ENCODE peak calls at places on chromosomes 6 and 20, in five cellular contexts. One of them, this sample, is unnamed.

GRCh38 chr6:156464100-156464878 is 312.9 kb upstream of the ARID1B start:
- DNase-seq in fibroblast of lung: no peak
- DNase-seq in astrocyte of the spinal cord: no peak
- DNase-seq in foreskin fibroblast: no peak
- DNase-seq in nephron progenitor cell: no peak
- DNase-seq in this sample: no peak

GRCh38 chr20:57881466-57882405 is 171.9 kb upstream of the PMEPA1 start:
- DNase-seq in nephron progenitor cell: no peak
- DNase-seq in foreskin fibroblast: no peak
- DNase-seq in fibroblast of lung: no peak
- DNase-seq in astrocyte of the spinal cord: no peak
- DNase-seq in this sample: no peak

GRCh38 chr6:157861814-157862213 is 38.8 kb downstream of the SNX9 start:
- DNase-seq in fibroblast of lung: peak; percentile 64
- DNase-seq in foreskin fibroblast: peak; percentile 40
- DNase-seq in nephron progenitor cell: no peak
- DNase-seq in astrocyte of the spinal cord: peak; percentile 33
- DNase-seq in this sample: no peak

GRCh38 chr6:118844915-118845314 is 49.0 kb upstream of the ASF1A start:
- DNase-seq in foreskin fibroblast: no peak
- DNase-seq in nephron progenitor cell: no peak
- DNase-seq in astrocyte of the spinal cord: no peak
- DNase-seq in fibroblast of lung: no peak
- DNase-seq in this sample: no peak

GRCh38 chr6:84651583-84651982 is 112.8 kb downstream of the TBX18 start:
- DNase-seq in foreskin fibroblast: no peak
- DNase-seq in nephron progenitor cell: no peak
- DNase-seq in fibroblast of lung: peak; percentile 27
- DNase-seq in astrocyte of the spinal cord: no peak
- DNase-seq in this sample: no peak

GRCh38 chr20:62142252-62143117 is 709 bp downstream of the PSMA7 start:
- DNase-seq in foreskin fibroblast: no peak
- DNase-seq in nephron progenitor cell: peak; percentile 54
- DNase-seq in fibroblast of lung: no peak
- DNase-seq in astrocyte of the spinal cord: peak; percentile 7
- DNase-seq in this sample: no peak

GRCh38 chr20:34030453-34030852 is 36.7 kb downstream of the RALY start:
- DNase-seq in nephron progenitor cell: no peak
- DNase-seq in astrocyte of the spinal cord: no peak
- DNase-seq in foreskin fibroblast: no peak
- DNase-seq in fibroblast of lung: no peak
- DNase-seq in this sample: no peak

GRCh38 chr20:54215157-54215789 is 7.4 kb downstream of the PFDN4 start:
- DNase-seq in astrocyte of the spinal cord: no peak
- DNase-seq in foreskin fibroblast: no peak
- DNase-seq in fibroblast of lung: no peak
- DNase-seq in nephron progenitor cell: no peak
- DNase-seq in this sample: no peak

GRCh38 chr6:17015144-17015543 is 86.7 kb upstream of the STMND1 start:
- DNase-seq in fibroblast of lung: peak; percentile 96
- DNase-seq in foreskin fibroblast: peak; percentile 57
- DNase-seq in astrocyte of the spinal cord: no peak
- DNase-seq in nephron progenitor cell: no peak
- DNase-seq in this sample: no peak

GRCh38 chr20:36569847-36570429 is 3.5 kb upstream of the TGIF2 start:
- DNase-seq in fibroblast of lung: peak; percentile 82
- DNase-seq in astrocyte of the spinal cord: peak; percentile 58
- DNase-seq in nephron progenitor cell: no peak
- DNase-seq in foreskin fibroblast: no peak
- DNase-seq in this sample: no peak

GRCh38 chr6:127457444-127458064 is 1.6 kb downstream of the KIAA0408 start:
- DNase-seq in nephron progenitor cell: no peak
- DNase-seq in astrocyte of the spinal cord: peak; percentile 64
- DNase-seq in foreskin fibroblast: peak; percentile 63
- DNase-seq in fibroblast of lung: peak; percentile 85
- DNase-seq in this sample: peak; percentile 56

GRCh38 chr6:118815495-118815894 is 78.5 kb upstream of the ASF1A start:
- DNase-seq in nephron progenitor cell: no peak
- DNase-seq in foreskin fibroblast: no peak
- DNase-seq in astrocyte of the spinal cord: no peak
- DNase-seq in fibroblast of lung: no peak
- DNase-seq in this sample: no peak

GRCh38 chr6:126002755-126003390 is 16.5 kb downstream of the TRMT11 start:
- DNase-seq in fibroblast of lung: no peak
- DNase-seq in nephron progenitor cell: no peak
- DNase-seq in astrocyte of the spinal cord: no peak
- DNase-seq in foreskin fibroblast: no peak
- DNase-seq in this sample: no peak

GRCh38 chr6:33590531-33591198 is 10.6 kb upstream of the BAK1 start:
- DNase-seq in foreskin fibroblast: peak; percentile 80
- DNase-seq in astrocyte of the spinal cord: no peak
- DNase-seq in nephron progenitor cell: no peak
- DNase-seq in fibroblast of lung: no peak
- DNase-seq in this sample: no peak

GRCh38 chr6:137512768-137513605 is 18.8 kb upstream of the OLIG3 start:
- DNase-seq in foreskin fibroblast: no peak
- DNase-seq in fibroblast of lung: no peak
- DNase-seq in nephron progenitor cell: peak; percentile 24
- DNase-seq in astrocyte of the spinal cord: no peak
- DNase-seq in this sample: no peak

GRCh38 chr6:6998194-6998569 is 109.6 kb upstream of the RREB1 start:
- DNase-seq in astrocyte of the spinal cord: no peak
- DNase-seq in nephron progenitor cell: no peak
- DNase-seq in fibroblast of lung: no peak
- DNase-seq in foreskin fibroblast: peak; percentile 4
- DNase-seq in this sample: no peak

GRCh38 chr20:21151791-21152190 is 25.9 kb downstream of the KIZ start:
- DNase-seq in astrocyte of the spinal cord: no peak
- DNase-seq in foreskin fibroblast: no peak
- DNase-seq in fibroblast of lung: no peak
- DNase-seq in nephron progenitor cell: no peak
- DNase-seq in this sample: no peak

GRCh38 chr6:42021847-42022754 is 28.2 kb upstream of the TAF8 start:
- DNase-seq in astrocyte of the spinal cord: no peak
- DNase-seq in nephron progenitor cell: no peak
- DNase-seq in fibroblast of lung: no peak
- DNase-seq in foreskin fibroblast: no peak
- DNase-seq in this sample: no peak

GRCh38 chr6:169724554-169725269 is 412 bp upstream of the PHF10 start:
- DNase-seq in nephron progenitor cell: peak; percentile 87
- DNase-seq in fibroblast of lung: peak; percentile 47
- DNase-seq in astrocyte of the spinal cord: no peak
- DNase-seq in foreskin fibroblast: no peak
- DNase-seq in this sample: peak; percentile 50

GRCh38 chr20:63178889-63179751 is 36.8 kb downstream of the YTHDF1 start:
- DNase-seq in astrocyte of the spinal cord: no peak
- DNase-seq in nephron progenitor cell: peak; percentile 81
- DNase-seq in foreskin fibroblast: peak; percentile 16
- DNase-seq in fibroblast of lung: no peak
- DNase-seq in this sample: no peak

GRCh38 chr6:39228111-39228971 is 934 bp downstream of the KCNK5 start:
- DNase-seq in fibroblast of lung: no peak
- DNase-seq in foreskin fibroblast: no peak
- DNase-seq in astrocyte of the spinal cord: no peak
- DNase-seq in nephron progenitor cell: no peak
- DNase-seq in this sample: peak; percentile 37

GRCh38 chr6:147207851-147208754 is 3.9 kb downstream of the STXBP5 start:
- DNase-seq in nephron progenitor cell: no peak
- DNase-seq in fibroblast of lung: no peak
- DNase-seq in foreskin fibroblast: no peak
- DNase-seq in astrocyte of the spinal cord: no peak
- DNase-seq in this sample: no peak

DNA sequence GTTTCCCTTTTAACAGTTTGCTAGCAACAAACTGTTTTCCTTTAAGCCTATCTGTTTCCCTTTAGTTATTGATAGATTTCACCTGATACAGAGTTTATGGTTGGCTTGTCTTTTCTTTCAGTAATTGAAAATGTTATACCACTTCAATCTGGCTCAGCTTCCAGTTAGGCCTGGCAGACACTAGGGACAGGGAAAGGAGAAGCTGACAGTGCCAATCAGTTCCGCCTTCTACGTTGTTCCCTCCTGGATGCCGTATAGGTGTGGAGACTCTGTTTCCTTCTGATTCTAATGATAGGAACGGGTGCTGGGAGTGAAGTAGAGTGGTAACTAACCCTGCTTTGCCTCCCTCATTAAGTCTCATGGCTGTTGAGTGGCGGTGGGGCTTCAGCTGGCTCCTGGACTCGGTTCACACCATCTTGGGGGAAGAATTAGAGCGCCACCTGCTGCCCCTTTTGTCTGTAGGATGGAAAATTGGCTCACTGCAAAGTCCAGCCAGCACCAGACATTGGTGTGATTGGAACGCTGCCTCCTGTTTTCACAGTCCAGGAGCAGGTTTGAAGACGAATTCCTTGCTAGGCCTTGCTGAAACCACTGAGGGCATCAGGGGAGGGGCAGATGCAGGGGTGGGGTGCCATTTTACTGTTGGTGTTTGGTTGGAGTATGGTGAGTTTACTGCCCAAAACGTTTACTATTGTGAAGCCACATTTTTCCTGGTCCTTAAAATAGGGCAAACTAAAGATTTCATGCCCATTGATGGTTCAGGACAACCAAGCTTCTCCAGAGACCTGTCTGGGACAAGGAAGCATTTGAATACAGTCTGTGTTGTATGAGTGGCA is 1729.5 kb downstream of the GRIK2 start:
- DNase-seq in fibroblast of lung: peak; percentile 29
- DNase-seq in nephron progenitor cell: peak; percentile 82
- DNase-seq in astrocyte of the spinal cord: peak; percentile 58
- DNase-seq in foreskin fibroblast: no peak
- DNase-seq in this sample: no peak
- TF ChIP-seq CTCF in fibroblast of lung: peak; percentile 24
- TF ChIP-seq CTCF in nephron progenitor cell: peak; percentile 72
- TF ChIP-seq CTCF in astrocyte of the spinal cord: peak; percentile 67
- TF ChIP-seq CTCF in foreskin fibroblast: no peak
- TF ChIP-seq CTCF in this sample: no peak

GRCh38 chr6:15751721-15752350 is 89.0 kb upstream of the DTNBP1 start:
- DNase-seq in fibroblast of lung: no peak
- DNase-seq in astrocyte of the spinal cord: no peak
- DNase-seq in nephron progenitor cell: no peak
- DNase-seq in foreskin fibroblast: no peak
- DNase-seq in this sample: no peak

GRCh38 chr6:15754706-15755079 is 91.9 kb upstream of the DTNBP1 start:
- DNase-seq in foreskin fibroblast: no peak
- DNase-seq in fibroblast of lung: no peak
- DNase-seq in nephron progenitor cell: no peak
- DNase-seq in astrocyte of the spinal cord: no peak
- DNase-seq in this sample: no peak

GRCh38 chr6:15755555-15755954 is 92.7 kb upstream of the DTNBP1 start:
- DNase-seq in astrocyte of the spinal cord: no peak
- DNase-seq in nephron progenitor cell: no peak
- DNase-seq in foreskin fibroblast: peak; percentile 28
- DNase-seq in fibroblast of lung: no peak
- DNase-seq in this sample: no peak

GRCh38 chr6:15754035-15754705 is 91.3 kb upstream of the DTNBP1 start:
- DNase-seq in foreskin fibroblast: peak; percentile 70
- DNase-seq in astrocyte of the spinal cord: peak; percentile 40
- DNase-seq in nephron progenitor cell: no peak
- DNase-seq in fibroblast of lung: peak; percentile 56
- DNase-seq in this sample: no peak

DNA sequence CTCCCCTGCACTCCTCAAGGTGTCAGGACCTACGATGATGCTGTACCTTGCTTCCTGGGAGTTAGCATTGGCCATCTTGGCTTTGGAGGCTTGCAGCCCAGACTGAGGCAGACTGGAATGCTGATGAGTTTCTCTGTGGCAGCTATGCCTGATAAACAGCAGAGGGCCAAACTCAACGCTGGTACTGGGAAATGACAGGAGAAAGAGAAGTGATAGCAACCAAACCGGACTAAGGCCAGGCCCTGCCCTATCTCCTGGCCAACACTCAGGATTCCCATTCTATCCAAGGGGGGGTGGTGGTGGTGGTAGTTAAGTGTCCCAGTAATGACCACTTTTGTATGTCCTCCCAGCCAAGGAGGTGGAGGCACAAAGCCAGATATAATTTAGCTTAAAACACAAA is 90.0 kb upstream of the DTNBP1 start:
- DNase-seq in astrocyte of the spinal cord: no peak
- DNase-seq in fibroblast of lung: no peak
- DNase-seq in foreskin fibroblast: no peak
- DNase-seq in nephron progenitor cell: no peak
- DNase-seq in this sample: no peak
- TF ChIP-seq CTCF in astrocyte of the spinal cord: peak; percentile 11
- TF ChIP-seq CTCF in fibroblast of lung: no peak
- TF ChIP-seq CTCF in foreskin fibroblast: no peak
- TF ChIP-seq CTCF in nephron progenitor cell: no peak
- TF ChIP-seq CTCF in this sample: no peak

GRCh38 chr20:46715292-46715756 is 5.9 kb downstream of the SLC2A10 start:
- DNase-seq in fibroblast of lung: peak; percentile 65
- DNase-seq in nephron progenitor cell: no peak
- DNase-seq in foreskin fibroblast: peak; percentile 42
- DNase-seq in astrocyte of the spinal cord: no peak
- DNase-seq in this sample: no peak
- TF ChIP-seq CTCF in fibroblast of lung: peak; percentile 19
- TF ChIP-seq CTCF in nephron progenitor cell: no peak
- TF ChIP-seq CTCF in foreskin fibroblast: no peak
- TF ChIP-seq CTCF in astrocyte of the spinal cord: no peak
- TF ChIP-seq CTCF in this sample: no peak

DNA sequence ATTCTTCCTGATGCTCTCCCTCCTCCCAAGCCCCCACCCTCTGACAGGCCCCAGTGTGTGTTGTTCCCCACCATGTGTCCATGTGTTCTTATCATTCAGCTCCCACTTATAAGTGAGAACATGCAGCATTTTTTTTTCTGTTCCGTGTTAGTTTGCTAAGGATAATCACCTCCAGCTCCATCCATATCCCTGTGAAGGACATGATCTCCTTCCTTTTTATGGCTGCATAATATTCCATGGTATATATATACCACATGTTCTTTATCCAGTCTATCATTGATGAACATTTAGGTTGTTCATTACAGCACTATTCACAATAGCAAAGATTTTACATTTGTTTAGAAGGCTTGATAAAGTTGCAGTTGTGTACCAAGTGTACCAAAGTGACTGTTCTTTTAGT is 57.9 kb downstream of the KCNS1 start:
- DNase-seq in foreskin fibroblast: no peak
- DNase-seq in astrocyte of the spinal cord: no peak
- DNase-seq in nephron progenitor cell: no peak
- DNase-seq in fibroblast of lung: no peak
- DNase-seq in this sample: no peak
- TF ChIP-seq CTCF in foreskin fibroblast: no peak
- TF ChIP-seq CTCF in astrocyte of the spinal cord: no peak
- TF ChIP-seq CTCF in nephron progenitor cell: no peak
- TF ChIP-seq CTCF in fibroblast of lung: no peak
- TF ChIP-seq CTCF in this sample: no peak

This sample was measured in CD14-positive monocyte.